ENCODE peak calls at places on chromosomes 5 and 9, in nine cellular contexts. Z, K, W, R, L, C, B, G and M are unnamed samples.

GRCh38 chr5:171495122-171495700 is 75.8 kb downstream of the FGF18 start:
- DNase-seq in Z (no peak), K (no peak), W (no peak), R (no peak), L (no peak), C (peak; percentile 74), B (no peak), G (no peak), M (no peak)

GRCh38 chr5:83516962-83517750 is 45.6 kb downstream of the VCAN start:
- DNase-seq in Z (no peak), K (no peak), W (no peak), R (no peak), L (no peak), C (peak; percentile 60), B (no peak), G (no peak), M (no peak)

GRCh38 chr9:123834907-123835562 is 94.9 kb downstream of the DENND1A start:
- DNase-seq in Z (no peak), K (no peak), W (no peak), R (no peak), L (no peak), C (no peak), B (no peak), G (no peak), M (peak; percentile 25)

GRCh38 chr9:134585746-134586706 is 55.6 kb upstream of the COL5A1 start:
- DNase-seq in Z (no peak), K (no peak), W (no peak), R (no peak), L (no peak), C (peak; percentile 45), B (no peak), G (peak; percentile 57), M (no peak)

GRCh38 chr5:177429248-177430045 is 3.0 kb downstream of the GRK6 start:
- DNase-seq in Z (peak; percentile 43), K (no peak), W (no peak), R (no peak), L (peak; percentile 71), C (no peak), B (no peak), G (no peak), M (peak; percentile 58)

GRCh38 chr5:143200781-143201398 is 202.6 kb downstream of the NR3C1 start:
- DNase-seq in Z (peak; percentile 75), K (no peak), W (no peak), R (peak; percentile 24), L (no peak), C (no peak), B (no peak), G (peak; percentile 93), M (no peak)

GRCh38 chr5:126884269-126884819 is 107.4 kb downstream of the LMNB1 start:
- DNase-seq in Z (no peak), K (peak; percentile 62), W (peak; percentile 45), R (peak; percentile 56), L (no peak), C (peak; percentile 94), B (no peak), G (no peak), M (no peak)

GRCh38 chr5:54470191-54470590 is 14.7 kb downstream of the HSPB3 start:
- DNase-seq in Z (no peak), K (no peak), W (no peak), R (no peak), L (no peak), C (no peak), B (no peak), G (no peak), M (no peak)